ENCODE peak calls at places on chromosomes 6 and 20, in nine cellular contexts. H is HCT116, E is K562, M is GM12891, G is transverse colon, X is endothelial cell of umbilical vein, F is HepG2, N is breast epithelium, T is upper lobe of left lung. L is an unnamed sample.

GRCh38 chr6:33313105-33313708 is 671 bp downstream of the TAPBP start:
- DNase-seq in F (no peak), G (peak; percentile 63), H (no peak), N (no peak), T (peak; percentile 89), X (peak; percentile 49), M (no peak), E (peak; percentile 51), L (peak; percentile 94)

GRCh38 chr6:19128701-19129100 is 708.5 kb upstream of the ID4 start:
- DNase-seq in X (no peak), T (no peak), H (no peak), G (no peak), M (no peak), F (no peak), N (no peak), E (no peak), L (no peak)

GRCh38 chr6:85287654-85288053 is 162.2 kb upstream of the NT5E start:
- DNase-seq in G (no peak), F (no peak), T (peak; percentile 47), M (no peak), H (no peak), X (no peak), N (no peak), E (no peak), L (no peak)

GRCh38 chr20:1946442-1946761 is 47.5 kb downstream of the PDYN start:
- DNase-seq in X (no peak), N (no peak), G (no peak), H (no peak), T (no peak), M (no peak), E (no peak), F (no peak), L (no peak)

GRCh38 chr20:38645318-38645717 is 43.7 kb downstream of the ARHGAP40 start:
- DNase-seq in H (no peak), N (no peak), G (no peak), E (no peak), M (no peak), X (no peak), T (no peak), F (no peak), L (no peak)

GRCh38 chr20:22688485-22688884 is 104.1 kb upstream of the FOXA2 start:
- DNase-seq in H (no peak), M (no peak), G (no peak), T (no peak), X (no peak), F (no peak), N (no peak), E (no peak), L (no peak)

GRCh38 chr6:131949909-131950766 is 1.0 kb downstream of the CCN2 start:
- DNase-seq in H (peak; percentile 32), N (peak; percentile 71), G (peak; percentile 83), M (peak; percentile 32), F (peak; percentile 75), X (peak; percentile 55), E (no peak), T (peak; percentile 89), L (peak; percentile 83)

GRCh38 chr6:126307859-126308258 is 32.1 kb upstream of the CENPW start:
- DNase-seq in X (peak; percentile 32), E (no peak), T (no peak), H (no peak), M (no peak), F (no peak), N (no peak), G (no peak), L (no peak)

GRCh38 chr6:6235786-6236185 is 84.7 kb downstream of the F13A1 start:
- DNase-seq in G (no peak), F (no peak), M (no peak), H (no peak), X (no peak), N (no peak), T (no peak), E (no peak), L (no peak)

GRCh38 chr6:14284969-14285368 is 167.4 kb downstream of the CD83 start:
- DNase-seq in M (no peak), G (no peak), N (no peak), F (no peak), E (no peak), H (no peak), T (no peak), X (no peak), L (no peak)

GRCh38 chr20:51492167-51493092 is 50.1 kb downstream of the NFATC2 start:
- DNase-seq in H (no peak), N (no peak), F (no peak), G (no peak), E (peak; percentile 88), M (no peak), X (peak; percentile 92), T (peak; percentile 91), L (peak; percentile 86)

GRCh38 chr6:147715035-147715434 is 206.5 kb downstream of the SAMD5 start:
- DNase-seq in N (no peak), F (no peak), H (no peak), G (no peak), M (no peak), E (no peak), X (no peak), T (peak; percentile 29), L (no peak)

GRCh38 chr6:136014454-136015421 is 163.2 kb downstream of the PDE7B start:
- DNase-seq in T (no peak), F (no peak), G (no peak), X (no peak), M (no peak), E (no peak), H (no peak), N (no peak), L (no peak)

GRCh38 chr6:151493495-151494234 is at the start of gene CCDC170:
- DNase-seq in H (no peak), E (no peak), M (peak; percentile 23), G (no peak), N (peak; percentile 54), X (peak; percentile 52), T (peak; percentile 94), F (peak; percentile 61), L (peak; percentile 87)

GRCh38 chr6:85637579-85637978 is 5.1 kb downstream of the SYNCRIP start:
- DNase-seq in T (no peak), G (no peak), X (no peak), F (no peak), H (no peak), N (no peak), E (no peak), M (no peak), L (no peak)

GRCh38 chr6:144415014-144415413 is 129.9 kb downstream of the UTRN start:
- DNase-seq in G (no peak), F (peak; percentile 95), T (no peak), H (no peak), E (no peak), M (no peak), X (peak; percentile 48), N (no peak), L (no peak)

GRCh38 chr6:157989541-157990289 is 8.1 kb downstream of the SYNJ2 start:
- DNase-seq in H (no peak), G (peak; percentile 85), F (no peak), M (no peak), T (peak; percentile 85), X (peak; percentile 67), N (peak; percentile 90), E (peak; percentile 48), L (peak; percentile 77)

GRCh38 chr6:135592276-135592675 is 94.7 kb upstream of the AHI1 start:
- DNase-seq in X (no peak), T (no peak), M (no peak), F (no peak), N (no peak), H (no peak), G (no peak), E (no peak), L (no peak)

GRCh38 chr6:34315780-34316179 is 67.0 kb upstream of the SMIM29 start:
- DNase-seq in T (no peak), G (no peak), F (no peak), M (no peak), H (no peak), E (peak; percentile 34), N (no peak), X (no peak), L (no peak)

GRCh38 chr6:74213995-74214394 is 518.0 kb downstream of the CD109 start:
- DNase-seq in H (no peak), F (no peak), E (no peak), G (no peak), N (no peak), M (no peak), X (no peak), T (no peak), L (no peak)

GRCh38 chr20:54510546-54511129 is 35.2 kb downstream of the DOK5 start:
- DNase-seq in G (no peak), F (no peak), H (no peak), M (no peak), N (peak; percentile 74), E (no peak), X (no peak), T (no peak), L (no peak)

GRCh38 chr20:17960927-17961599 is 7.5 kb downstream of the SNX5 start:
- DNase-seq in F (peak; percentile 91), X (no peak), M (no peak), N (no peak), T (no peak), E (no peak), H (no peak), G (peak; percentile 33), L (no peak)
- TF ChIP-seq POLR2A in F (peak; percentile 43), X (no peak), M (no peak), N (no peak), T (no peak), E (no peak), H (no peak), G (no peak), L (no peak)

GRCh38 chr6:88748141-88748540 is 215.3 kb downstream of the RNGTT start:
- DNase-seq in E (no peak), X (no peak), M (no peak), N (no peak), F (no peak), T (no peak), H (no peak), G (no peak), L (no peak)
- TF ChIP-seq POLR2AphosphoS5 in E (no peak), X (no peak), M (no peak), N (no peak), F (no peak), T (no peak), H (no peak), G (no peak), L (no peak)

DNA sequence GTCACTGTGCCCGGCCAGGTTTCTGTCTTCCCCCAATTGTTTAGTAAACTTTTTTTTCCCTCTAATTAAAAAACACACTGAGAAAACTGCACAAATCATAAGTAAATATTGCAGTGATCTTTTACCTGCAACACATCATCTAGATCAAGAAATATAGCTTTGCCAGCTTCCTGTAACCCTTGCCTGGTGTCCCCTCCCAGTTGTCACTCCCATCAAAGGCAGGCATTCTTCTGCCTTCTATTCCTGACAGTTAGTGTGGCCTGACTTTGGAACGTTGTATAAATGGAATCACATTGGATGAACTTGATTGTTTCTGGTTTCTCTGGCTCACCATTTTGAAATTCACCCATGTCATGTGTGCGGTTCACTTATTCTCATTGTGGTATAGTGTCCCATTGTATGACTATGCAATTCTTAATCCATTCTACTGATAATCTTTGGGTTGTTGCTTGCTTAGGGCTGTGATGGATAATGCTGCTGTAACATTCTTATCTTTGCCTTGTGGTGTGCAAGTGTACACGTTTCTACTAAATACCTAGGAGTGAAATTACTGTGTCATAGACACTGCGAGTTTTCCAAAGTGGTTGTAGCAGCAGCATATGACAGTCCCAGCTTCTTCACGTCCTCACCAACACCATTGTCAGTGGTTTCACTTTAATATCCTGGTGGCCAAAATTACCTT is 73.1 kb downstream of the VEGFA start:
- DNase-seq in N (no peak), H (no peak), F (no peak), T (no peak), E (peak; percentile 73), X (no peak), G (peak; percentile 56), M (no peak), L (no peak)
- TF ChIP-seq POLR2A in N (no peak), H (no peak), F (no peak), T (no peak), E (no peak), X (no peak), G (no peak), M (no peak), L (no peak)

GRCh38 chr20:62885808-62886708 is 24.4 kb upstream of the TCFL5 start:
- DNase-seq in T (no peak), H (no peak), M (no peak), X (no peak), G (peak; percentile 42), N (no peak), E (no peak), F (no peak), L (no peak)
- TF ChIP-seq POLR2AphosphoS5 in T (no peak), H (no peak), M (no peak), X (no peak), G (peak; percentile 29), N (no peak), E (no peak), F (peak; percentile 26), L (peak; percentile 75)

L was measured in spleen.